ENCODE peak calls at places on chromosome X, in five cellular contexts. One of them, this sample, is unnamed.

GRCh38 chrX:111041018-111041462 is 55.0 kb upstream of the PAK3 start:
- DNase-seq in mucosa of descending colon: no peak
- DNase-seq in upper lobe of left lung: no peak
- DNase-seq in stomach: no peak
- DNase-seq in tibial nerve: peak
- DNase-seq in this sample: no peak

GRCh38 chrX:48854898-48855297 is 19.5 kb upstream of the PCSK1N start:
- DNase-seq in mucosa of descending colon: no peak
- DNase-seq in upper lobe of left lung: no peak
- DNase-seq in stomach: no peak
- DNase-seq in tibial nerve: no peak
- DNase-seq in this sample: no peak

GRCh38 chrX:139828037-139828436 is 104.8 kb downstream of the ATP11C start:
- DNase-seq in mucosa of descending colon: no peak
- DNase-seq in upper lobe of left lung: no peak
- DNase-seq in stomach: no peak
- DNase-seq in tibial nerve: no peak
- DNase-seq in this sample: no peak

GRCh38 chrX:19630228-19630627 is 114.9 kb upstream of the MAP3K15 start:
- DNase-seq in mucosa of descending colon: no peak
- DNase-seq in upper lobe of left lung: no peak
- DNase-seq in stomach: no peak
- DNase-seq in tibial nerve: no peak
- DNase-seq in this sample: no peak

GRCh38 chrX:19005909-19006308 is 22.0 kb upstream of the PHKA2 start:
- DNase-seq in mucosa of descending colon: no peak
- DNase-seq in upper lobe of left lung: no peak
- DNase-seq in stomach: no peak
- DNase-seq in tibial nerve: no peak
- DNase-seq in this sample: no peak

GRCh38 chrX:638482-639131 is 8.0 kb downstream of the SHOX start:
- DNase-seq in mucosa of descending colon: no peak
- DNase-seq in upper lobe of left lung: no peak
- DNase-seq in stomach: peak
- DNase-seq in tibial nerve: no peak
- DNase-seq in this sample: no peak

GRCh38 chrX:20594985-20595384 is 328.3 kb upstream of the RPS6KA3 start:
- DNase-seq in mucosa of descending colon: no peak
- DNase-seq in upper lobe of left lung: no peak
- DNase-seq in stomach: no peak
- DNase-seq in tibial nerve: no peak
- DNase-seq in this sample: no peak

GRCh38 chrX:65866146-65866545 is 173.7 kb downstream of the VSIG4 start:
- DNase-seq in mucosa of descending colon: no peak
- DNase-seq in upper lobe of left lung: no peak
- DNase-seq in stomach: no peak
- DNase-seq in tibial nerve: no peak
- DNase-seq in this sample: no peak

GRCh38 chrX:10078266-10078665 is 78.5 kb upstream of the CLCN4 start:
- DNase-seq in mucosa of descending colon: no peak
- DNase-seq in upper lobe of left lung: no peak
- DNase-seq in stomach: no peak
- DNase-seq in tibial nerve: no peak
- DNase-seq in this sample: no peak

GRCh38 chrX:2500091-2500680 is 590 bp downstream of the DHRSX start:
- DNase-seq in mucosa of descending colon: no peak
- DNase-seq in upper lobe of left lung: peak
- DNase-seq in stomach: peak
- DNase-seq in tibial nerve: no peak
- DNase-seq in this sample: no peak

GRCh38 chrX:13803116-13803515 is 13.8 kb downstream of the GPM6B start:
- DNase-seq in mucosa of descending colon: no peak
- DNase-seq in upper lobe of left lung: no peak
- DNase-seq in stomach: no peak
- DNase-seq in tibial nerve: no peak
- DNase-seq in this sample: no peak

GRCh38 chrX:136204571-136204970 is 46.6 kb downstream of the MAP7D3 start:
- DNase-seq in mucosa of descending colon: no peak
- DNase-seq in upper lobe of left lung: no peak
- DNase-seq in stomach: no peak
- DNase-seq in tibial nerve: peak
- DNase-seq in this sample: no peak

GRCh38 chrX:53681661-53682060 is 4.9 kb downstream of the HUWE1 start:
- DNase-seq in mucosa of descending colon: no peak
- DNase-seq in upper lobe of left lung: no peak
- DNase-seq in stomach: no peak
- DNase-seq in tibial nerve: no peak
- DNase-seq in this sample: no peak

GRCh38 chrX:53682885-53683555 is 3.5 kb downstream of the HUWE1 start:
- DNase-seq in mucosa of descending colon: no peak
- DNase-seq in upper lobe of left lung: no peak
- DNase-seq in stomach: no peak
- DNase-seq in tibial nerve: peak
- DNase-seq in this sample: no peak

GRCh38 chrX:53674581-53674980 is 11.9 kb downstream of the HUWE1 start:
- DNase-seq in mucosa of descending colon: no peak
- DNase-seq in upper lobe of left lung: no peak
- DNase-seq in stomach: no peak
- DNase-seq in tibial nerve: no peak
- DNase-seq in this sample: no peak

GRCh38 chrX:53683556-53684414 is 2.7 kb downstream of the HUWE1 start:
- DNase-seq in mucosa of descending colon: peak
- DNase-seq in upper lobe of left lung: peak
- DNase-seq in stomach: peak
- DNase-seq in tibial nerve: peak
- DNase-seq in this sample: peak

GRCh38 chrX:53678667-53679066 is 7.9 kb downstream of the HUWE1 start:
- DNase-seq in mucosa of descending colon: no peak
- DNase-seq in upper lobe of left lung: no peak
- DNase-seq in stomach: no peak
- DNase-seq in tibial nerve: no peak
- DNase-seq in this sample: no peak
- TF ChIP-seq CTCF in mucosa of descending colon: no peak
- TF ChIP-seq CTCF in upper lobe of left lung: no peak
- TF ChIP-seq CTCF in stomach: no peak
- TF ChIP-seq CTCF in tibial nerve: no peak
- TF ChIP-seq CTCF in this sample: no peak

DNA sequence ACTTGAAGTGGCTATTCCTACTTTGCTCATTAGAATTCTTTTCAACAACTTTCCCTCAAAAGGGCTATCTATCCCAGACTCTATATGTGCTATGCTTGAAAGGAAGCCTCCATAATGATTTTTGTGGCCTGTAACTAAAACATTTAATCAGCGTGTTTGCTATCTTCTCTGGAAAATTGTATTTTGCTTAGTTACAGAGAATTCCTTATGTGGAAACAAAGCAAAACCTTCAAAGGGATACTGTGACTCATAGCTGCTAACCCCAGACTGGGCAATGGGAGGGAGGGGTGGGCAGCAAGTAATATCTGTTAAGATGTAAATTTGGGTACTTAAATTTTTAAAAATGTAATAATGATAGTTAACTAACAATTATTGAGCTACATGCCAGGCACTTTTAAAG is 3.7 kb downstream of the SLC25A14 start:
- DNase-seq in mucosa of descending colon: no peak
- DNase-seq in upper lobe of left lung: no peak
- DNase-seq in stomach: no peak
- DNase-seq in tibial nerve: no peak
- DNase-seq in this sample: no peak
- H3K4me3 ChIP-seq in mucosa of descending colon: no peak
- H3K4me3 ChIP-seq in upper lobe of left lung: no peak
- H3K4me3 ChIP-seq in stomach: no peak
- H3K4me3 ChIP-seq in tibial nerve: no peak
- H3K4me3 ChIP-seq in this sample: no peak

GRCh38 chrX:71068052-71068918 is at the start of gene SNX12:
- DNase-seq in mucosa of descending colon: peak
- DNase-seq in upper lobe of left lung: peak
- DNase-seq in stomach: peak
- DNase-seq in tibial nerve: peak
- DNase-seq in this sample: peak

GRCh38 chrX:71067727-71068051 is 445 bp downstream of the SNX12 start:
- DNase-seq in mucosa of descending colon: no peak
- DNase-seq in upper lobe of left lung: no peak
- DNase-seq in stomach: no peak
- DNase-seq in tibial nerve: no peak
- DNase-seq in this sample: no peak

GRCh38 chrX:71067079-71067478 is 1.1 kb downstream of the SNX12 start:
- DNase-seq in mucosa of descending colon: no peak
- DNase-seq in upper lobe of left lung: no peak
- DNase-seq in stomach: no peak
- DNase-seq in tibial nerve: no peak
- DNase-seq in this sample: no peak

GRCh38 chrX:71070531-71070930 is 2.4 kb upstream of the SNX12 start:
- DNase-seq in mucosa of descending colon: no peak
- DNase-seq in upper lobe of left lung: no peak
- DNase-seq in stomach: no peak
- DNase-seq in tibial nerve: no peak
- DNase-seq in this sample: no peak
- TF ChIP-seq CTCF in mucosa of descending colon: no peak
- TF ChIP-seq CTCF in upper lobe of left lung: no peak
- TF ChIP-seq CTCF in stomach: no peak
- TF ChIP-seq CTCF in tibial nerve: no peak
- TF ChIP-seq CTCF in this sample: no peak

GRCh38 chrX:80335062-80335830 is 85.0 kb upstream of the TENT5D start:
- DNase-seq in mucosa of descending colon: peak
- DNase-seq in upper lobe of left lung: peak
- DNase-seq in stomach: peak
- DNase-seq in tibial nerve: peak
- DNase-seq in this sample: no peak
- H3K4me3 ChIP-seq in mucosa of descending colon: no peak
- H3K4me3 ChIP-seq in upper lobe of left lung: no peak
- H3K4me3 ChIP-seq in stomach: peak
- H3K4me3 ChIP-seq in tibial nerve: no peak
- H3K4me3 ChIP-seq in this sample: no peak

DNA sequence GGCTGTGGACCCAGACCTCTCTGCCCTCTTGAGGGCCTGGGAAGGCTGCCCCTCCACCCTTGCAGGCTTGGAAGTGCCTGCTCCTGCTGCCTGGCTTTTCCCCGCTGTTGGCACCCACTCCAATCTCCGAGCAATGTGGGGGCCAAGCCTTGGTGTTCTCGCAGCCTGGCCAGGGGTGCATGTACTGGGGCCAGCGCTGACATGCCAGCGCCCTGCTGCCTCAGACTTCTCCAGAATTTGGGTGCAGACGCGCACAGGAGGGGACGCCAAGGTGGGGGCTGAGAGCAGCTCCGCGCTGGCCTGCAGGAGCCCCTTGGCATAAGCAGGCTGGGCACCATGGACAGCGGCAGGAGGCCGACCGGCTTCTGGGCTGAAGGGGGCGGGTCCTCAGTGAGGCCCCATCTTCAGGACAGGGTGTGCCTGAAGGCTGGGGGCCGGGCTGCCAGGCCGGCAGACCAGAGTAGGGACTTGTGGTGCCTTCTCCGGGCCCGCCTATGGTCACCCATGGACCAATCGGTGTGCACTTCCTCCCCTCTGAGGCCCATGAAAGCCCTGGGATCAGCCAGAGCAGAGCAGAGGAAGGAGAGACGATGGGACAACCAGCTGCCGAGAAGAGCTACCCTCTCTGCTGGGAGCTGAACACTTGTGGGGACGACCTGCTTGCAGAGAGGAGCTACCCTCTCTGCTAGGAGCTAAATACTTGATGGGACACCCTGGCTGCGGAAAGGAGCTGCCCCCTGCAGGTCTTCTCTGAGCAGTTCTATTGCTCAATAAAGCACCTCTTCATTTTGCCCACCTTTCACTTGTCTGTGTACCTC is 118.3 kb downstream of the DNAAF6 start:
- DNase-seq in mucosa of descending colon: peak
- DNase-seq in upper lobe of left lung: peak
- DNase-seq in stomach: no peak
- DNase-seq in tibial nerve: no peak
- DNase-seq in this sample: no peak
- TF ChIP-seq CTCF in mucosa of descending colon: no peak
- TF ChIP-seq CTCF in upper lobe of left lung: no peak
- TF ChIP-seq CTCF in stomach: no peak
- TF ChIP-seq CTCF in tibial nerve: no peak
- TF ChIP-seq CTCF in this sample: no peak

This sample was measured in LNCaP clone FGC.